ENCODE peak calls at places on chromosome 16, in nine cellular contexts. B is T-cell; N is sciatic nerve; Z is activated CD8-positive, alpha-beta memory T cell treated with anti-CD3 and anti-CD28 coated beads, Interleukin-2, amount 10 ng/mL, durations not matched to agents 7 days and 5 days; U is left lung; J is PC-3; F is pancreas; E is right cardiac atrium; D is right lobe of liver. X is an unnamed sample.

GRCh38 chr16:81780350-81780749 is 1.3 kb downstream of the PLCG2 start:
- ATAC-seq in N (no peak), U (no peak), Z (no peak), F (no peak), D (no peak), B (no peak), J (no peak), E (no peak), X (no peak)

GRCh38 chr16:86597126-86597879 is 19.0 kb downstream of the FOXL1 start:
- ATAC-seq in B (no peak), D (no peak), N (peak), J (no peak), E (no peak), U (no peak), F (no peak), Z (no peak), X (no peak)

GRCh38 chr16:27033281-27033680 is 33.4 kb upstream of the C16orf82 start:
- ATAC-seq in D (no peak), B (no peak), Z (no peak), F (no peak), J (no peak), U (no peak), E (no peak), N (no peak), X (no peak)

GRCh38 chr16:28283173-28283572 is 9.2 kb upstream of the SBK1 start:
- ATAC-seq in D (no peak), B (no peak), Z (no peak), N (no peak), F (no peak), U (no peak), J (no peak), E (no peak), X (no peak)

GRCh38 chr16:84925092-84925772 is 86.1 kb downstream of the ZDHHC7 start:
- ATAC-seq in Z (peak), J (peak), E (no peak), D (peak), U (peak), B (no peak), N (peak), F (no peak), X (peak)

GRCh38 chr16:27407158-27407557 is 5.2 kb downstream of the IL21R start:
- ATAC-seq in E (no peak), Z (peak), U (no peak), D (no peak), J (no peak), N (no peak), F (no peak), B (peak), X (peak)

GRCh38 chr16:10039220-10040096 is 142.8 kb downstream of the GRIN2A start:
- ATAC-seq in D (no peak), U (peak), F (no peak), E (peak), J (no peak), B (no peak), Z (peak), N (no peak), X (no peak)

GRCh38 chr16:75289189-75289588 is 37.8 kb upstream of the BCAR1 start:
- ATAC-seq in N (no peak), F (peak), E (peak), Z (no peak), B (no peak), D (peak), J (peak), U (peak), X (no peak)

GRCh38 chr16:73166394-73166971 is 118.6 kb upstream of the ZFHX3 start:
- ATAC-seq in E (no peak), D (no peak), F (no peak), J (no peak), N (peak), B (no peak), Z (no peak), U (peak), X (no peak)

GRCh38 chr16:68083861-68084503 is 1.2 kb upstream of the NFATC3 start:
- ATAC-seq in N (peak), J (no peak), E (peak), Z (no peak), B (no peak), D (peak), U (peak), F (no peak), X (no peak)